ENCODE peak calls at places on chromosomes 11 and 22, in six cellular contexts. I is WTC11, Y is lower leg skin, G is uterus, S is AG09319, X is right lobe of liver. F is an unnamed sample.

GRCh38 chr22:38129856-38130255 is 19.4 kb upstream of the BAIAP2L2 start:
- DNase-seq in I (no peak), Y (no peak), G (no peak), S (no peak), X (no peak), F (no peak)

GRCh38 chr11:6156628-6157367 is 13.3 kb downstream of the OR52B2 start:
- DNase-seq in I (no peak), Y (no peak), G (no peak), S (no peak), X (no peak), F (no peak)

GRCh38 chr11:68387840-68388239 is 72.7 kb upstream of the PPP6R3 start:
- DNase-seq in I (no peak), Y (no peak), G (no peak), S (no peak), X (no peak), F (no peak)

GRCh38 chr11:1078191-1078601 is 3.5 kb downstream of the MUC2 start:
- DNase-seq in I (peak; percentile 11), Y (no peak), G (no peak), S (no peak), X (no peak), F (no peak)

GRCh38 chr11:60866911-60867870 is at the start of gene ZP1:
- DNase-seq in I (no peak), Y (peak; percentile 77), G (no peak), S (no peak), X (no peak), F (no peak)

GRCh38 chr11:84241374-84242131 is 955.4 kb upstream of the CCDC90B start:
- DNase-seq in I (no peak), Y (no peak), G (no peak), S (no peak), X (no peak), F (no peak)

GRCh38 chr11:64911689-64912088 is 5.3 kb downstream of the ATG2A start:
- DNase-seq in I (no peak), Y (no peak), G (no peak), S (no peak), X (no peak), F (no peak)

GRCh38 chr11:62556102-62556871 is 9.7 kb upstream of the AHNAK start:
- DNase-seq in I (peak; percentile 82), Y (peak; percentile 98), G (peak; percentile 84), S (peak; percentile 91), X (no peak), F (peak; percentile 76)

GRCh38 chr22:46050916-46051614 is 74.1 kb upstream of the WNT7B start:
- DNase-seq in I (peak; percentile 1), Y (peak; percentile 82), G (peak; percentile 20), S (no peak), X (peak; percentile 45), F (no peak)

GRCh38 chr22:45731798-45732495 is 60.3 kb downstream of the ATXN10 start:
- DNase-seq in I (no peak), Y (no peak), G (no peak), S (no peak), X (no peak), F (no peak)

GRCh38 chr11:34192481-34193401 is 87.3 kb downstream of the NAT10 start:
- DNase-seq in I (no peak), Y (peak; percentile 94), G (peak; percentile 80), S (peak; percentile 90), X (no peak), F (no peak)

GRCh38 chr11:35192347-35192746 is 53.4 kb downstream of the CD44 start:
- DNase-seq in I (no peak), Y (no peak), G (peak; percentile 73), S (no peak), X (peak; percentile 80), F (no peak)

GRCh38 chr22:50218996-50219727 is 18.4 kb downstream of the SELENOO start:
- DNase-seq in I (peak; percentile 64), Y (peak; percentile 94), G (peak; percentile 82), S (peak; percentile 43), X (peak; percentile 98), F (no peak)

GRCh38 chr22:46303347-46303965 is 6.8 kb downstream of the GTSE1 start:
- DNase-seq in I (no peak), Y (no peak), G (no peak), S (no peak), X (no peak), F (no peak)

GRCh38 chr11:28619870-28620540 is 511.8 kb downstream of the METTL15 start:
- DNase-seq in I (no peak), Y (no peak), G (no peak), S (no peak), X (no peak), F (no peak)

GRCh38 chr11:66641834-66642233 is 3.3 kb downstream of the RBM4 start:
- DNase-seq in I (no peak), Y (no peak), G (no peak), S (no peak), X (no peak), F (no peak)

GRCh38 chr11:66638177-66639065 is at the start of gene RBM4:
- DNase-seq in I (peak; percentile 97), Y (peak; percentile 99), G (peak; percentile 97), S (peak; percentile 100), X (peak; percentile 99), F (peak; percentile 96)

GRCh38 chr11:66636411-66636810 is 2.1 kb upstream of the RBM4 start:
- DNase-seq in I (no peak), Y (peak; percentile 12), G (no peak), S (no peak), X (no peak), F (no peak)

GRCh38 chr11:66637557-66638176 is 836 bp upstream of the RBM4 start:
- DNase-seq in I (no peak), Y (no peak), G (no peak), S (no peak), X (no peak), F (no peak)

DNA sequence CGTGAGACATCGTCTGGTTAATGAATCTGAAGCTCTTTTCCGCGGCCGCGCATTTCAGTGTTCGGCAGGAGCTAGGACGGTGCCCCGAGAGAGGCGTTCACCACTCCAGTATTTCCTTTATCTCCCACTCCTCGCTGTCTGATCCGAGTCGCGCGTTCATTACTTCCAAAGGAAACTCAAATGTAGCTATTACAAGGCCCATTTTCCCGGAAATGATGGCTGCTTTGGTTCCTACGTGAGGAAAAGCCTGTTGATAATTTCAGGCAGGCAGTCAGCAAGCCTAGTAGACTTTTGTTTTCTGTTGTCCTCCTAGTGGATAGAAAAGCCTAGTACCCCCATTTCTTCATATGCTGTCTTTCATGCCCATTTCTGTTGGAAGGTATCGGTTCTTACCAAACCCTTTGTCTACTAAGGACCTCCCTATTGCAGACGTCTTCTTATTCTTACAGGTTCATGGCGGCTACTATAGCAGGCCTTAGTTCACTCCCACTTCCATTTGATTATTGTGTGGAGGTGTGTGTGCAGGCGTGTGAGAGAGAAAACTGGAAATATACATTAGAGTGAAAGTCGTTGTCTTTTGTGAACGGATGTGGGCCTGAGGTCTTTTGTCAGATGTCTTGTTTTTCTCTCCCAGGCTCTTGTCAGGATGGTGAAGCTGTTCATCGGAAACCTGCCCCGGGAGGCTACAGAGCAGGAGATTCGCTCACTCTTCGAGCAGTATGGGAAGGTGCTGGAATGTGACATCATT is 737 bp downstream of the RBM4 start:
- DNase-seq in I (no peak), Y (peak; percentile 39), G (no peak), S (no peak), X (no peak), F (no peak)
- TF ChIP-seq CTCF in I (no peak), Y (no peak), G (no peak), S (no peak), X (no peak), F (peak; percentile 45)

DNA sequence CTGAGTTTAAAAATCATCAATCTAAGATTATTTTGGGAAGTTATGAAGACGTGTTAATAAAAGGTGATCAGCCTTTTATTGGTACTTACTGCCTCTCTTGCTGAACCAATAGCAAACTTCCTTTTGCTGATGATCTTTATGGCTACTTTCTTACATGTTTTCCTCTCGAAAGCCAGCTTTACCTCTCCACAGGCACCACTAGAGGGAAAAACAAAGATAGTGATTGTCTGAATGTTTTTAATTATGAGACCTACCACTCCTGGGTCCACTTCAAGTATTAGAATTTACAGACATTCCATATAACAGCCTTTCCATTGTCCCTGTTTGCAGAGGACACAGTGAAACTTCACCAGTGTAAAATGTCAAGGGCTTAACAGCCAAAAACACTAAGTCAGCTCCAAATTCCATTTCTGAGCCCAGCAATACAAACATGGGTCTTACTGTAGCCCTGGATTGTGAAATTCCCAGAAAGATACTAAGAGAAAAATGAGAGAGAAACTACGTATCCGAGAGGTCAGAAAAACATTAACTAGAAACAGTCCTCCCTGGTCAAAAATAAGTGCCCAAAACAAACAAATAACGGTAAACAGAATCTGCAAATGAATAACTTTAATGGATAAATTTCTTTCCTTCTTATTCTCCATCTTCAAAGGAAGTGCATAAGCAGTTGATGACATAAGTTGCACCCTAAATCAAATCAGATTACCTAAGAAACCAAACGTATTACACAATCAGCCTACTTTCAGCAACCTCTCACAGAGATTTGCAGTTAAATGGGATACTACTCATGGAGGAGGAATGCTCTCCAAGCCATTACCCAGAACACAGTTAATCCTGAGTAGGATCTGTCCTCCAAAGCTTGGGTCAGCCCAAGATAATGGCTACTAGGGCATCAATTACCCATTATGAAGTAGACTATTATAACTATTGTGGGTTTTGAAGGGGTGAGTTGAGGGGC is 29.5 kb downstream of the CHEK2 start:
- DNase-seq in I (no peak), Y (no peak), G (no peak), S (peak; percentile 88), X (no peak), F (no peak)
- TF ChIP-seq CTCF in I (no peak), Y (no peak), G (no peak), S (peak; percentile 32), X (no peak), F (peak; percentile 39)

DNA sequence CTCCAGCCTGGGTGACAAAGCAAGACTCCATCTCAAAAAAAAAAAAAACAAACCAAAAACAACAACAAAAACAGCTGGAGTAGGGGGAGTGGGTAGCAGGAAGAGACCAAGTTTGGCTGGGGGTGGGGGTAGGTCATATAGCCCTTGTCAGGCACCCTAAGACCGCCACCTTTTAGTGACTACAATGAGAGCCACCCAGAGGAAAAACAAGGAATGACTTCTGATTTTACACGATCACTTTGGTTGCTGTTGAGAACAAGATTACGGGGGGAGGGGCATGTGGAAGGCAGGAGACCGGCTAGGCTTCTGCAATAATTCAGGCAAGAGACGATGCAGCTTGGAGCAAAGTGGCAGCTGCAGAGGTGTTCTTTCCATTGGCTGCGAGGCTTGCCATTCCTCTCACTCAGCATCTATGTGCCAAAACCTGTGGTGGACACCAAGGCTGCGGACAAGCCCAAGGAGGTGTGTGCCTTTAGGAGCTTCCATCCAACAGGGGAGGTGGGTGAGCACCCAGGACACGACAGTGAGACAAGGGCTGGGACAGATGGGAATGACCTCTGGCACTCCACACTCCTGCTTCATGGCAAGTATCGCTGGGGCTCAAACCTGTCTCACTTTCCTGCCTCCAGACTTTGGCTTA is 1.7 kb downstream of the RPS19BP1 start:
- DNase-seq in I (no peak), Y (no peak), G (no peak), S (no peak), X (no peak), F (no peak)
- TF ChIP-seq CTCF in I (no peak), Y (no peak), G (no peak), S (peak; percentile 12), X (peak; percentile 22), F (peak; percentile 47)

GRCh38 chr22:21640810-21641209 is 1.3 kb upstream of the SDF2L1 start:
- DNase-seq in I (no peak), Y (no peak), G (no peak), S (no peak), X (no peak), F (no peak)

GRCh38 chr22:21641417-21641794 is 696 bp upstream of the SDF2L1 start:
- DNase-seq in I (no peak), Y (no peak), G (no peak), S (no peak), X (peak; percentile 62), F (no peak)

GRCh38 chr22:21642584-21643448 is 714 bp downstream of the SDF2L1 start:
- DNase-seq in I (peak; percentile 81), Y (no peak), G (no peak), S (no peak), X (peak; percentile 64), F (no peak)

GRCh38 chr22:21643533-21644357 is 1.6 kb downstream of the SDF2L1 start:
- DNase-seq in I (no peak), Y (no peak), G (no peak), S (no peak), X (no peak), F (no peak)

GRCh38 chr22:21641795-21642583 is at the start of gene SDF2L1:
- DNase-seq in I (peak; percentile 99), Y (peak; percentile 100), G (peak; percentile 98), S (peak; percentile 97), X (peak; percentile 99), F (peak; percentile 98)
- TF ChIP-seq CTCF in I (no peak), Y (no peak), G (peak; percentile 17), S (no peak), X (peak; percentile 6), F (peak; percentile 29)

F was measured in type B pancreatic cell.